ENCODE peak calls at places on chromosomes 3 and 15, in five cellular contexts. K is SK-N-DZ, B is memory B cell, N is adipocyte, P is NB4. Q is an unnamed sample.

GRCh38 chr15:66134284-66134683 is 119.3 kb downstream of the MEGF11 start:
- DNase-seq in K (no peak), B (no peak), N (no peak), P (no peak), Q (no peak)

GRCh38 chr15:78854973-78855372 is 17.7 kb upstream of the MORF4L1 start:
- DNase-seq in K (peak; percentile 22), B (no peak), N (no peak), P (no peak), Q (no peak)

GRCh38 chr15:34993413-34993812 is 5.3 kb upstream of the ZNF770 start:
- DNase-seq in K (no peak), B (no peak), N (no peak), P (peak; percentile 18), Q (no peak)

GRCh38 chr3:82145742-82146141 is 384.3 kb upstream of the GBE1 start:
- DNase-seq in K (no peak), B (no peak), N (no peak), P (no peak), Q (no peak)

GRCh38 chr3:57274845-57275244 is 17.6 kb downstream of the ASB14 start:
- DNase-seq in K (no peak), B (no peak), N (no peak), P (no peak), Q (no peak)

GRCh38 chr3:168117059-168117458 is 21.3 kb upstream of the GOLIM4 start:
- DNase-seq in K (no peak), B (no peak), N (peak; percentile 17), P (no peak), Q (no peak)

GRCh38 chr3:45573591-45573990 is 21.0 kb upstream of the LIMD1 start:
- DNase-seq in K (no peak), B (no peak), N (no peak), P (no peak), Q (no peak)

GRCh38 chr15:84773716-84774115 is 25.3 kb downstream of the ZNF592 start:
- DNase-seq in K (no peak), B (no peak), N (no peak), P (peak; percentile 61), Q (no peak)

GRCh38 chr3:153574445-153574844 is 412.4 kb downstream of the RAP2B start:
- DNase-seq in K (no peak), B (no peak), N (peak; percentile 74), P (no peak), Q (no peak)

GRCh38 chr15:68572309-68572708 is 6.5 kb upstream of the CORO2B start:
- DNase-seq in K (no peak), B (no peak), N (no peak), P (no peak), Q (no peak)

GRCh38 chr15:99486371-99487336 is 79.1 kb upstream of the MEF2A start:
- DNase-seq in K (peak; percentile 33), B (no peak), N (peak; percentile 97), P (no peak), Q (peak; percentile 67)

GRCh38 chr3:69329897-69330296 is 56.0 kb downstream of the FRMD4B start:
- DNase-seq in K (no peak), B (no peak), N (peak; percentile 53), P (no peak), Q (no peak)

GRCh38 chr3:132343018-132343612 is 25.9 kb downstream of the ACP3 start:
- DNase-seq in K (peak; percentile 65), B (peak; percentile 22), N (peak; percentile 87), P (peak; percentile 76), Q (peak; percentile 48)

GRCh38 chr15:29053661-29054131 is 167.9 kb downstream of the APBA2 start:
- DNase-seq in K (no peak), B (no peak), N (no peak), P (no peak), Q (no peak)

GRCh38 chr3:47851888-47852603 is 49.1 kb downstream of the DHX30 start:
- DNase-seq in K (no peak), B (no peak), N (no peak), P (no peak), Q (no peak)

GRCh38 chr3:157029365-157029790 is 130.6 kb downstream of the CCNL1 start:
- DNase-seq in K (no peak), B (peak; percentile 38), N (no peak), P (peak; percentile 11), Q (no peak)

GRCh38 chr3:18442743-18443669 is 17.9 kb upstream of the SATB1 start:
- DNase-seq in K (peak; percentile 62), B (no peak), N (no peak), P (no peak), Q (no peak)

GRCh38 chr3:64048631-64049061 is 25.4 kb upstream of the PSMD6 start:
- DNase-seq in K (no peak), B (no peak), N (no peak), P (peak; percentile 1), Q (no peak)

GRCh38 chr3:38165722-38166387 is 518 bp downstream of the OXSR1 start:
- DNase-seq in K (peak; percentile 10), B (no peak), N (peak; percentile 74), P (no peak), Q (peak; percentile 55)

GRCh38 chr3:52039846-52040245 is 16.5 kb downstream of the DUSP7 start:
- DNase-seq in K (no peak), B (no peak), N (no peak), P (no peak), Q (peak; percentile 72)

GRCh38 chr3:25585361-25586166 is 79.1 kb downstream of the TOP2B start:
- DNase-seq in K (no peak), B (no peak), N (no peak), P (no peak), Q (no peak)

GRCh38 chr3:97835761-97836160 is 13.9 kb downstream of the CRYBG3 start:
- DNase-seq in K (no peak), B (no peak), N (no peak), P (no peak), Q (no peak)

GRCh38 chr3:46558184-46559029 is 7.7 kb downstream of the LRRC2 start:
- DNase-seq in K (peak; percentile 57), B (peak; percentile 59), N (peak; percentile 24), P (peak; percentile 89), Q (peak; percentile 37)

GRCh38 chr3:122169911-122170310 is 13.6 kb upstream of the CASR start:
- DNase-seq in K (no peak), B (no peak), N (no peak), P (no peak), Q (no peak)

GRCh38 chr3:174218011-174218410 is 641.1 kb upstream of the NAALADL2 start:
- DNase-seq in K (no peak), B (no peak), N (no peak), P (no peak), Q (no peak)

GRCh38 chr3:86245360-86245759 is 745.6 kb downstream of the VGLL3 start:
- DNase-seq in K (no peak), B (no peak), N (peak; percentile 0), P (no peak), Q (no peak)

GRCh38 chr3:144301863-144302262 is 330.2 kb downstream of the DIPK2A start:
- DNase-seq in K (no peak), B (no peak), N (no peak), P (no peak), Q (no peak)

GRCh38 chr15:93861956-93862741 is 369.2 kb upstream of the MCTP2 start:
- DNase-seq in K (no peak), B (no peak), N (no peak), P (peak; percentile 37), Q (no peak)

GRCh38 chr3:32399030-32399620 is 7.5 kb downstream of the CMTM7 start:
- DNase-seq in K (peak; percentile 68), B (peak; percentile 67), N (peak; percentile 79), P (peak; percentile 75), Q (peak; percentile 49)

GRCh38 chr3:52847726-52848125 is 12.9 kb upstream of the MUSTN1 start:
- DNase-seq in K (no peak), B (no peak), N (no peak), P (no peak), Q (no peak)

GRCh38 chr3:129224984-129225393 is 24.4 kb upstream of the COPG1 start:
- DNase-seq in K (no peak), B (no peak), N (peak; percentile 91), P (peak; percentile 86), Q (no peak)

GRCh38 chr3:126834596-126835471 is 130.8 kb downstream of the CHCHD6 start:
- DNase-seq in K (no peak), B (no peak), N (no peak), P (no peak), Q (no peak)

GRCh38 chr3:188578579-188579363 is 424.8 kb downstream of the LPP start:
- DNase-seq in K (no peak), B (no peak), N (peak; percentile 81), P (peak; percentile 27), Q (no peak)

Q was measured in retina.